ENCODE peak calls at places on chromosomes 7 and 10, in nine cellular contexts. F, B, W, S, O, Z, M, C and K are unnamed samples.

GRCh38 chr7:18558910-18559309 is 63.4 kb downstream of the HDAC9 start:
- DNase-seq in S (no peak), O (no peak), F (no peak), W (no peak), Z (no peak), C (no peak), B (no peak), M (no peak), K (no peak)

GRCh38 chr7:27808626-27809025 is 68.7 kb downstream of the TAX1BP1 start:
- DNase-seq in F (no peak), M (no peak), B (no peak), Z (no peak), S (peak), C (peak), O (no peak), W (peak), K (no peak)

GRCh38 chr7:85710960-85711359 is 524.1 kb upstream of the SEMA3D start:
- DNase-seq in O (no peak), C (no peak), Z (no peak), S (no peak), W (no peak), F (no peak), B (no peak), M (no peak), K (no peak)

GRCh38 chr7:44307301-44307900 is 18.0 kb downstream of the CAMK2B start:
- DNase-seq in B (no peak), F (peak), W (no peak), M (peak), S (peak), C (peak), O (no peak), Z (peak), K (peak)

GRCh38 chr7:151251328-151251925 is 2.9 kb upstream of the SMARCD3 start:
- DNase-seq in C (no peak), M (peak), B (peak), O (no peak), F (peak), S (peak), Z (peak), W (no peak), K (peak)

GRCh38 chr10:4088354-4089066 is 303.5 kb upstream of the KLF6 start:
- DNase-seq in C (no peak), Z (no peak), B (no peak), M (no peak), W (no peak), F (no peak), S (no peak), O (peak), K (no peak)

GRCh38 chr10:63204667-63205391 is 71.7 kb downstream of the NRBF2 start:
- DNase-seq in S (no peak), C (no peak), Z (no peak), W (no peak), O (no peak), M (no peak), B (no peak), F (no peak), K (no peak)

GRCh38 chr10:128047337-128047736 is 78.9 kb downstream of the MKI67 start:
- DNase-seq in B (no peak), W (no peak), F (peak), S (no peak), O (peak), C (no peak), M (peak), Z (peak), K (peak)

GRCh38 chr10:15719062-15719898 is 442 bp downstream of the ITGA8 start:
- DNase-seq in S (peak), M (no peak), C (no peak), F (no peak), B (no peak), Z (no peak), W (peak), O (no peak), K (no peak)

GRCh38 chr10:80281292-80281691 is 8.2 kb downstream of the MAT1A start:
- DNase-seq in W (no peak), M (no peak), B (no peak), C (no peak), F (no peak), Z (no peak), O (no peak), S (no peak), K (no peak)

GRCh38 chr7:7439564-7439963 is 96.1 kb downstream of the COL28A1 start:
- DNase-seq in B (no peak), S (peak), F (no peak), Z (no peak), W (no peak), C (no peak), O (no peak), M (no peak), K (no peak)

GRCh38 chr10:12418725-12419278 is 69.5 kb downstream of the CAMK1D start:
- DNase-seq in C (no peak), O (no peak), F (no peak), S (no peak), M (no peak), W (no peak), B (no peak), Z (no peak), K (no peak)

GRCh38 chr10:50347394-50347802 is 96.1 kb upstream of the ASAH2 start:
- DNase-seq in S (no peak), C (no peak), Z (no peak), M (no peak), O (no peak), B (no peak), W (no peak), F (no peak), K (no peak)

GRCh38 chr10:133528296-133528844 is 1.2 kb downstream of the CYP2E1 start:
- DNase-seq in W (no peak), S (peak), C (no peak), Z (no peak), F (no peak), M (no peak), O (no peak), B (peak), K (no peak)

GRCh38 chr7:145915679-145916078 is 200.9 kb upstream of the CNTNAP2 start:
- DNase-seq in F (no peak), S (no peak), C (no peak), B (no peak), W (no peak), O (no peak), M (no peak), Z (no peak), K (no peak)

GRCh38 chr7:70356975-70357374 is 758.7 kb downstream of the AUTS2 start:
- DNase-seq in Z (no peak), F (no peak), B (no peak), O (no peak), M (no peak), S (no peak), C (no peak), W (no peak), K (no peak)

GRCh38 chr10:12823361-12823760 is 178.2 kb downstream of the CCDC3 start:
- DNase-seq in S (no peak), O (no peak), M (no peak), B (no peak), Z (no peak), C (no peak), W (no peak), F (no peak), K (no peak)

GRCh38 chr7:116554911-116555310 is 30.1 kb downstream of the CAV1 start:
- DNase-seq in O (no peak), S (no peak), B (no peak), Z (no peak), C (no peak), W (no peak), F (no peak), M (no peak), K (no peak)

GRCh38 chr7:29270979-29271658 is 76.5 kb downstream of the CHN2 start:
- DNase-seq in B (no peak), C (no peak), W (no peak), M (no peak), F (no peak), O (no peak), Z (no peak), S (no peak), K (no peak)

GRCh38 chr7:130947792-130948580 is 214.0 kb upstream of the KLF14 start:
- DNase-seq in O (no peak), Z (no peak), C (no peak), M (no peak), F (no peak), W (no peak), B (no peak), S (no peak), K (no peak)

GRCh38 chr10:121880842-121881423 is 46.9 kb downstream of the ATE1 start:
- DNase-seq in W (no peak), Z (no peak), O (no peak), M (no peak), B (no peak), F (no peak), S (no peak), C (no peak), K (no peak)